ENCODE peak calls at places on chromosomes 3 and 15, in eight cellular contexts. O is stomach, S is upper lobe of left lung, I is sigmoid colon, U is spleen, C is suprapubic skin, T is transverse colon, K is HepG2. Q is an unnamed sample. For H3K4me1, the result is how much of the 10 kb centered on the place peaks cover.

GRCh38 chr3:71776543-71776942 is 8.4 kb downstream of the PROK2 start:
- DNase-seq in I (no peak), O (no peak), C (no peak), K (no peak), T (no peak), S (no peak), U (no peak), Q (no peak)

GRCh38 chr3:123376451-123377172 is 72.3 kb downstream of the ADCY5 start:
- DNase-seq in O (no peak), K (no peak), I (peak), S (no peak), T (no peak), U (no peak), C (peak), Q (peak)

GRCh38 chr3:184227481-184227935 is 1.9 kb upstream of the VWA5B2 start:
- DNase-seq in K (peak), C (no peak), S (peak), O (peak), I (no peak), T (peak), U (no peak), Q (no peak)

GRCh38 chr3:184502123-184502667 is 59.4 kb upstream of the EPHB3 start:
- DNase-seq in T (no peak), C (no peak), I (no peak), S (no peak), O (no peak), U (no peak), K (no peak), Q (no peak)

GRCh38 chr15:66298803-66299251 is 5.5 kb downstream of the DIS3L start:
- DNase-seq in T (no peak), K (no peak), U (no peak), C (no peak), I (no peak), O (no peak), S (no peak), Q (no peak)

GRCh38 chr3:59839810-59840515 is 790.1 kb upstream of the CFAP20DC start:
- DNase-seq in O (no peak), K (no peak), T (no peak), C (no peak), S (no peak), I (no peak), U (no peak), Q (no peak)

GRCh38 chr3:43997788-43998373 is 243.8 kb upstream of the TOPAZ1 start:
- DNase-seq in C (no peak), I (no peak), U (no peak), O (no peak), K (no peak), T (no peak), S (no peak), Q (no peak)

GRCh38 chr15:29792426-29793159 is 29.7 kb downstream of the TJP1 start:
- DNase-seq in I (no peak), O (no peak), C (no peak), K (no peak), T (no peak), U (no peak), S (no peak), Q (no peak)

GRCh38 chr3:87867001-87867400 is 191.8 kb downstream of the CGGBP1 start:
- DNase-seq in O (no peak), S (no peak), I (no peak), U (no peak), T (no peak), C (no peak), K (no peak), Q (no peak)

GRCh38 chr3:34881026-34881425 is 758.3 kb upstream of the ARPP21 start:
- DNase-seq in K (no peak), I (no peak), U (no peak), T (no peak), S (no peak), C (no peak), O (no peak), Q (no peak)

GRCh38 chr3:147656023-147656422 is 246.9 kb downstream of the ZIC1 start:
- DNase-seq in I (no peak), U (no peak), S (no peak), C (no peak), O (no peak), K (no peak), T (no peak), Q (no peak)

GRCh38 chr3:71101581-71101980 is 481.9 kb downstream of the FOXP1 start:
- DNase-seq in T (no peak), I (no peak), K (no peak), O (no peak), S (no peak), U (no peak), C (no peak), Q (no peak)

GRCh38 chr3:23493846-23494245 is 290.7 kb downstream of the UBE2E2 start:
- DNase-seq in I (no peak), U (no peak), S (no peak), O (no peak), K (no peak), C (no peak), T (no peak), Q (no peak)

GRCh38 chr15:75346796-75347221 is at the start of gene NEIL1:
- DNase-seq in U (no peak), T (peak), S (peak), C (no peak), O (peak), K (no peak), I (no peak), Q (no peak)

GRCh38 chr3:156631323-156631722 is 43.1 kb upstream of the TIPARP start:
- DNase-seq in K (no peak), S (peak), I (no peak), C (no peak), O (no peak), U (no peak), T (no peak), Q (no peak)

GRCh38 chr3:37054370-37054769 is 61.1 kb downstream of the MLH1 start:
- DNase-seq in S (no peak), T (no peak), K (no peak), O (no peak), I (no peak), U (no peak), C (no peak), Q (no peak)

GRCh38 chr3:194254032-194254431 is 97.1 kb downstream of the CPN2 start:
- DNase-seq in S (no peak), U (no peak), O (peak), C (no peak), I (no peak), T (no peak), K (no peak), Q (no peak)

GRCh38 chr3:61111764-61112163 is 139.5 kb downstream of the FHIT start:
- DNase-seq in O (no peak), T (peak), S (no peak), U (no peak), I (no peak), C (no peak), K (no peak), Q (no peak)

GRCh38 chr15:62469874-62470688 is 305.0 kb upstream of the C2CD4B start:
- DNase-seq in O (no peak), U (no peak), T (no peak), K (peak), S (peak), C (peak), I (peak), Q (no peak)

GRCh38 chr15:62474021-62474770 is 309.1 kb upstream of the C2CD4B start:
- DNase-seq in O (no peak), C (no peak), U (no peak), S (no peak), T (no peak), K (no peak), I (peak), Q (no peak)

GRCh38 chr15:62465173-62465572 is 300.1 kb upstream of the C2CD4B start:
- DNase-seq in U (no peak), K (no peak), I (peak), O (no peak), T (no peak), C (no peak), S (no peak), Q (no peak)

GRCh38 chr15:62472616-62473299 is 307.7 kb upstream of the C2CD4B start:
- DNase-seq in K (peak), T (peak), O (no peak), I (peak), U (no peak), C (no peak), S (no peak), Q (peak)

DNA sequence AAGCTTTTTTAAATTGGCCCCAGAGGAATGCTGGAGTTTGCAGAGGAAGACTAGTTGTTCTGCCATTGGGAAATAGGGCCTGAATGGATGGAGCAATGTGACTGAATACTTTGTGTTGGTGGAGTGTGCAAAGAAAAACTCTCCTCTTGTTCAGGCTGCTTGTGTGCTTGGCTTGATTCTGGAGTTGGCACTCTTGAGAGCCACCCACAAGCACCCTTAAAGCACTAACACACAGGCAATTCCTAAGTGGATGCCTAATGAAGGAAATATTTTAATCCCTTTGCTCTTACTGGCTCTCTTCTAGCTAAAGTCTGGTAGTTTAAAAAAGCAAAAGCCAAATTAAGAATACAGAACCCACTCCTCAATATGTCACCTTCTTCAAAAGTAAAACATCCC is 304.4 kb upstream of the C2CD4B start:
- DNase-seq in I (peak), K (no peak), O (no peak), S (peak), C (no peak), T (no peak), U (no peak), Q (no peak)
- TF ChIP-seq POLR2AphosphoS5 in I (no peak), K (no peak), O (no peak), S (no peak), C (peak), T (no peak), U (no peak), Q (no peak)

GRCh38 chr15:90394702-90395442 is 6.8 kb downstream of the IQGAP1 start:
- DNase-seq in C (no peak), I (no peak), S (no peak), O (no peak), U (no peak), T (no peak), K (no peak), Q (no peak)
- H3K4me1 ChIP-seq in C (half or more), I (under half), S (half or more), O (half or more), U (half or more), T (half or more), K (under half), Q (under half)

GRCh38 chr15:68817304-68818087 is 3.2 kb downstream of the ANP32A start:
- DNase-seq in S (peak), I (peak), T (peak), C (no peak), U (peak), K (peak), O (peak), Q (peak)

GRCh38 chr15:68818088-68818670 is 2.5 kb downstream of the ANP32A start:
- DNase-seq in U (peak), S (peak), T (peak), I (peak), K (peak), C (no peak), O (peak), Q (peak)

GRCh38 chr15:68815598-68815997 is 5.1 kb downstream of the ANP32A start:
- DNase-seq in S (peak), K (no peak), O (no peak), U (no peak), I (no peak), T (no peak), C (no peak), Q (no peak)

GRCh38 chr15:68816158-68816557 is 4.5 kb downstream of the ANP32A start:
- DNase-seq in S (no peak), C (no peak), I (no peak), O (no peak), U (no peak), K (no peak), T (no peak), Q (no peak)

DNA sequence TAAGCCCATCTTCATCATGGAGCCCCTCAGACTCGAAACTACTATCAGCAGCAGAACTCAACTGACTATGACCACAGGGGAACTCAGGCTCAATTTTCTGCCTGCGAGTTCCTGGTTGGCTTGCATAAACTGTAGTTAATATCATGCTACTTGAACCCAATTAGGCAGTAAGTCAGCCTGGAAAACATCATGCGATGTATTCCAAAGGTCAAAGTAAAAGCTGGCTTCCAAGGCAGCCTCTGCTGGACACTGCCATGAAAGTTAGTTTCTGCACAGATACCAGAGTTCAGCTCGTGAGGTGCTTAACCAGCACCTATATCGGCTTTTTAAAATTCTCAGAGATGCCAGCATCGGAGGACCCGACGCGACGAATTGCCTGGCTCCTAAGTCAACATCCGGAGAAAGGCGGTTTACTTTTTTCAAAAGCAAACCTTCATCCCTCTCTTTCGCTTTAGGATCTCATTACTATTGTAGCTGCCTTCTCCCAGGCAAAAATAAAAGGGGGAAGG is 3.8 kb downstream of the ANP32A start:
- DNase-seq in S (peak), K (peak), I (no peak), C (no peak), O (no peak), U (no peak), T (peak), Q (no peak)
- TF ChIP-seq POLR2A in S (no peak), K (no peak), I (no peak), C (no peak), O (no peak), U (no peak), T (no peak), Q (no peak)

DNA sequence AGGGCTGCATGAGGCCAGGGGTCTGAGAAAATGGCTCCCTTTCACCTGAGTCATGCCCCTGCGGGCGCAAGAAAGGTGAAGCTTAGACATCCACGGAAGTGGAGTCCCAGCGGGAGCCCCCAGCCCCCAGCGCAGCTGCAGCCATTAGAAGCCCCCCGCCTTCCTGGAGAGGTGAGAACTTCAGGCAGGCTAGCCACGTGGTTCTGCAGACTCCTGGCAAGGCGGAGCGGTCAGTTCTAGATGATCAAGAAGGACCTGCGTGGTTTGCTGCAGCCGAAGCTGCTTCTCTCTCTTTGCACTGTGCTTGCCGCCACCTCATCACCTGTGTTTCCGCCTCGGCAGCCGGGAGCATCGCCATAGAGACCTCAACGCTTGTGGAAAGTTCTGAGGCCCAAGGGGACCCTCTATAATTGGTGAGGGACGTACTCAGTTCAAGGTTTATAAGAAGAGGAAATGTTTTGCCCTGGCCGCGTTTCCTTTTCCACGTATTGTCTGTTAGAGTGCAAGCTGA is 15.8 kb upstream of the KCNMB3 start:
- DNase-seq in C (no peak), I (no peak), T (no peak), O (no peak), U (peak), K (no peak), S (no peak), Q (no peak)
- TF ChIP-seq POLR2AphosphoS5 in C (no peak), I (no peak), T (no peak), O (no peak), U (peak), K (no peak), S (no peak), Q (no peak)

Q was measured in breast epithelium.